ENCODE peak calls at places on chromosomes 16 and 17, in seven cellular contexts. B is lower lobe of right lung, L is BE2C, V is cardiac muscle cell, T is natural killer cell, I is GM10248, S is thyroid gland. Z is an unnamed sample.

GRCh38 chr17:79623786-79624657 is 13.2 kb upstream of the RBFOX3 start:
- DNase-seq in B (peak), L (no peak), V (no peak), T (no peak), I (no peak), S (no peak), Z (peak)

GRCh38 chr17:75341784-75342183 is 52.6 kb upstream of the SLC25A19 start:
- DNase-seq in B (no peak), L (no peak), V (no peak), T (no peak), I (no peak), S (no peak), Z (no peak)

GRCh38 chr16:65249768-65250167 is 127.9 kb upstream of the CDH11 start:
- DNase-seq in B (peak), L (peak), V (peak), T (no peak), I (no peak), S (peak), Z (no peak)

GRCh38 chr16:55051571-55051970 is 120.9 kb downstream of the IRX5 start:
- DNase-seq in B (no peak), L (no peak), V (no peak), T (no peak), I (no peak), S (no peak), Z (peak)

GRCh38 chr17:56739376-56739775 is 94.3 kb downstream of the C17orf67 start:
- DNase-seq in B (no peak), L (no peak), V (no peak), T (no peak), I (no peak), S (no peak), Z (no peak)

GRCh38 chr16:56943761-56944375 is 11.9 kb downstream of the HERPUD1 start:
- DNase-seq in B (no peak), L (no peak), V (no peak), T (no peak), I (no peak), S (no peak), Z (no peak)

GRCh38 chr17:70492368-70492767 is 323.0 kb downstream of the KCNJ2 start:
- DNase-seq in B (no peak), L (no peak), V (no peak), T (no peak), I (no peak), S (no peak), Z (no peak)

GRCh38 chr17:67021718-67022450 is 22.5 kb upstream of the CACNG1 start:
- DNase-seq in B (no peak), L (no peak), V (no peak), T (no peak), I (no peak), S (peak), Z (no peak)

GRCh38 chr17:63542942-63543821 is 7.1 kb upstream of the DCAF7 start:
- DNase-seq in B (no peak), L (no peak), V (no peak), T (no peak), I (no peak), S (no peak), Z (no peak)

GRCh38 chr17:80980397-80981061 is 11.1 kb upstream of the CHMP6 start:
- DNase-seq in B (no peak), L (no peak), V (no peak), T (no peak), I (no peak), S (no peak), Z (no peak)

GRCh38 chr17:76716146-76716833 is 5.5 kb upstream of the MXRA7 start:
- DNase-seq in B (peak), L (no peak), V (no peak), T (peak), I (no peak), S (no peak), Z (no peak)

GRCh38 chr16:14284930-14285541 is 213.9 kb downstream of the MRTFB start:
- DNase-seq in B (peak), L (peak), V (peak), T (no peak), I (peak), S (no peak), Z (no peak)

GRCh38 chr17:39098474-39099090 is 52.9 kb downstream of the PLXDC1 start:
- DNase-seq in B (no peak), L (no peak), V (no peak), T (no peak), I (no peak), S (no peak), Z (no peak)

GRCh38 chr16:88914750-88915368 is 48.4 kb upstream of the PABPN1L start:
- DNase-seq in B (no peak), L (no peak), V (no peak), T (no peak), I (no peak), S (no peak), Z (no peak)

GRCh38 chr17:56978441-56979090 is 635 bp downstream of the SCPEP1 start:
- DNase-seq in B (no peak), L (peak), V (no peak), T (no peak), I (peak), S (no peak), Z (peak)

GRCh38 chr17:80832266-80832676 is 159.4 kb upstream of the CHMP6 start:
- DNase-seq in B (no peak), L (peak), V (peak), T (no peak), I (no peak), S (no peak), Z (no peak)

GRCh38 chr16:25107466-25107792 is 4.1 kb upstream of the LCMT1 start:
- DNase-seq in B (no peak), L (no peak), V (no peak), T (no peak), I (no peak), S (peak), Z (no peak)

GRCh38 chr17:82390015-82390859 is 18.7 kb downstream of the UTS2R start:
- DNase-seq in B (no peak), L (no peak), V (no peak), T (no peak), I (no peak), S (no peak), Z (no peak)

GRCh38 chr17:42088736-42089135 is 9.5 kb downstream of the ZNF385C start:
- DNase-seq in B (no peak), L (no peak), V (no peak), T (no peak), I (no peak), S (no peak), Z (no peak)

GRCh38 chr16:85350973-85351372 is 238.7 kb upstream of the CIBAR2 start:
- DNase-seq in B (peak), L (peak), V (peak), T (no peak), I (no peak), S (peak), Z (no peak)

GRCh38 chr17:38324141-38324540 is 19.6 kb downstream of the GPR179 start:
- DNase-seq in B (no peak), L (no peak), V (no peak), T (no peak), I (no peak), S (no peak), Z (no peak)

GRCh38 chr16:25014500-25015147 is 545 bp downstream of the ARHGAP17 start:
- DNase-seq in B (peak), L (peak), V (peak), T (peak), I (no peak), S (peak), Z (peak)

GRCh38 chr17:34369571-34369970 is 6.5 kb upstream of the CCL1 start:
- DNase-seq in B (no peak), L (no peak), V (no peak), T (no peak), I (no peak), S (no peak), Z (peak)

GRCh38 chr17:27529230-27529796 is 73.1 kb downstream of the KSR1 start:
- DNase-seq in B (peak), L (no peak), V (peak), T (no peak), I (no peak), S (peak), Z (no peak)

GRCh38 chr17:3886776-3887175 is 6.1 kb downstream of the CAMKK1 start:
- DNase-seq in B (peak), L (no peak), V (no peak), T (no peak), I (no peak), S (no peak), Z (no peak)

GRCh38 chr16:59886021-59886420 is 1151.9 kb upstream of the GOT2 start:
- DNase-seq in B (no peak), L (no peak), V (no peak), T (no peak), I (no peak), S (peak), Z (no peak)

GRCh38 chr17:79951361-79952264 is 84.1 kb downstream of the TBC1D16 start:
- DNase-seq in B (peak), L (peak), V (peak), T (no peak), I (no peak), S (peak), Z (peak)

DNA sequence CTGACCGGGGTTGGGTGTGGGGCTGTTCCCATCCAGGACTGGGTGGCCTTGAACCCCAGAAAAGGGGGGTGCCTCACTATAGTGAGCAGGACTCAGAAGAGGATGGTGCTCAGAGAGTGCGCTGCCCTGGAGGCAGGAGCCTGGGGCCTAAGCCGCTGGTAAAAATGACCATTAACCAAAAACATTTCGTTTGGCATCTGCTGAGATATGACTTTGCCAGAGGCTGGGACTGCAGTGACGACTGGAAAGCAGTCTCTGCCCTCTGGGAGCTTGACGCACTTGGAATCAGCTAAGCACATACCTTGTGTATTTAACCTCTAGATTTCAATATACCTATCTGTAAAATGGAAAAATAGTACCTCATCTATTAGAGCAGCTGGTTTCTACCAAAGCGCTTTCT is 7.2 kb upstream of the CRHR1 start:
- DNase-seq in B (no peak), L (no peak), V (no peak), T (no peak), I (no peak), S (no peak), Z (no peak)
- TF ChIP-seq CTCF in B (no peak), L (no peak), V (no peak), T (no peak), I (no peak), S (no peak), Z (no peak)

GRCh38 chr16:67613808-67614207 is 31.1 kb upstream of the CARMIL2 start:
- DNase-seq in B (no peak), L (peak), V (no peak), T (no peak), I (no peak), S (no peak), Z (no peak)
- TF ChIP-seq CTCF in B (no peak), L (peak), V (no peak), T (no peak), I (peak), S (no peak), Z (no peak)

GRCh38 chr16:67173808-67174705 is 3.7 kb downstream of the NOL3 start:
- DNase-seq in B (peak), L (peak), V (peak), T (peak), I (peak), S (peak), Z (no peak)
- TF ChIP-seq CTCF in B (peak), L (peak), V (peak), T (no peak), I (no peak), S (no peak), Z (peak)

DNA sequence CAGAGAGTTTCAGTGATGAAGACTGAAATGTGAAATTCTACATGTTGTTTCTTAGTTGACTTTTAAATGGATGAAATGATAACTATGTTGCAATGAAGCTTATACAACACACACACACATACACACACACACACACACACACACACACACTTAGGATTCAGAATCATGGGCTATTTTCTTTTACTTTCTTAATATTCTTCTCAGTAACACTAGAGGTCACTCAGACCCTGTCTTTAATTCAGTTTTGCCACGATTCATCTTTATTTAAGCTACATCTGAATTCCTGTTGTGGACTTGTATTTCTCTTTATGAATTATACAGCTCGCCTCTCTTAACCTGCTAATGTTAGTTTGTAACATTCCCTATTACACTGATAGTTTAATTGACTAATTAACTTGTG is 109.6 kb upstream of the GOT2 start:
- DNase-seq in B (no peak), L (no peak), V (peak), T (no peak), I (peak), S (no peak), Z (no peak)
- TF ChIP-seq CTCF in B (no peak), L (peak), V (no peak), T (no peak), I (peak), S (no peak), Z (peak)

DNA sequence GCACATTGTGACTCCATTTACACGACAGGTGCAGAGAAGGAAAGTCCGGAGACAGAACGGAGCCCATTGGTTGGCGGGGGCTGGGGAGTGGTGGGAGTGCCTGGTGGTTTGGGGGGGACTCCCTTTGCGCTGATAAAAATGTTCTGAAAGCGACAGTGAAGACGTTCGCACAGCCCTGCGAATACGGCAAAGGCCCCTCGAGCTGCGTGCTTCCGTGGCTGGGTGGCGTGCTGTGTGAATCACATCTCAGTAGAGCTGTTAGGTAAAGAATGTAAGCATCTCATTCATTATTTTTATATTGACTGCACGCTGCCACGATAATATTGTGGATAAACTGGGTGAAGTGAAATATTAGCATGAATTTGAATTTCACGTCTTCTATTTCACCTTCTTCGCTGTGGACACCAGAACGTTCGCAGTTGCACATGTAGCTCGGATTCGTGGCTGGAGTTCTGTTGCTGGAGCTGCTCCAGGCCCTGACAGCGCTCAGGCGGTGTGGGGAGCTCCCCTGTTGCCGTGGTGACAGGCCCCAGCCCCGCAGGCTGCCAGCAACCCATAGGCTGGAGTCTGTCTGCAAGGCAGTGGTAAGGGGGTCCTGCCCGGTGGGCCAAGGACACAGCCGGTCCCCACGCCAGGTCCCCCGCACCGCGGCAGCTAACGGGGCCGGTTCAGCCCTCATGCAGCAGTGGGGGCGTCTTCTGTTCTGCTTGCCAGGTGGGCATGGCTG is 44.6 kb downstream of the SOX8 start:
- DNase-seq in B (no peak), L (no peak), V (peak), T (no peak), I (no peak), S (no peak), Z (no peak)
- TF ChIP-seq CTCF in B (no peak), L (no peak), V (no peak), T (no peak), I (no peak), S (no peak), Z (no peak)

GRCh38 chr16:16144416-16144815 is 78.9 kb downstream of the ABCC6 start:
- DNase-seq in B (no peak), L (no peak), V (no peak), T (no peak), I (no peak), S (no peak), Z (no peak)

GRCh38 chr16:16143941-16144340 is 79.4 kb downstream of the ABCC6 start:
- DNase-seq in B (no peak), L (no peak), V (no peak), T (no peak), I (no peak), S (no peak), Z (no peak)

GRCh38 chr16:16146380-16147315 is 76.6 kb downstream of the ABCC6 start:
- DNase-seq in B (no peak), L (peak), V (no peak), T (no peak), I (no peak), S (peak), Z (no peak)

GRCh38 chr16:16143038-16143763 is 80.1 kb downstream of the ABCC6 start:
- DNase-seq in B (no peak), L (peak), V (peak), T (no peak), I (no peak), S (peak), Z (no peak)

GRCh38 chr16:16145286-16145685 is 78.0 kb downstream of the ABCC6 start:
- DNase-seq in B (no peak), L (no peak), V (no peak), T (no peak), I (no peak), S (no peak), Z (no peak)
- TF ChIP-seq CTCF in B (no peak), L (no peak), V (no peak), T (no peak), I (no peak), S (no peak), Z (no peak)

GRCh38 chr17:48663134-48663924 is 37.2 kb upstream of the HOXB9 start:
- DNase-seq in B (no peak), L (no peak), V (no peak), T (no peak), I (no peak), S (no peak), Z (no peak)
- TF ChIP-seq CTCF in B (no peak), L (peak), V (peak), T (no peak), I (no peak), S (no peak), Z (peak)